ENCODE peak calls at places on chromosomes 2 and 18, in eight cellular contexts. K is astrocyte, Z is A549, U is Peyer's patch, G is IMR-90, V is adrenal gland, P is ovary, M is K562. Q is an unnamed sample.

GRCh38 chr2:201357216-201357615 is at the start of gene FLACC1:
- DNase-seq in P (no peak), U (no peak), G (peak; percentile 82), V (peak; percentile 78), M (peak; percentile 33), Z (peak; percentile 57), K (peak; percentile 59), Q (no peak)

GRCh38 chr2:227147023-227147422 is 17.0 kb downstream of the COL4A4 start:
- DNase-seq in U (no peak), M (no peak), V (no peak), K (peak; percentile 37), P (no peak), Z (no peak), G (no peak), Q (no peak)

GRCh38 chr2:73716518-73717250 is 20.5 kb downstream of the TPRKB start:
- DNase-seq in Z (peak; percentile 25), M (peak; percentile 71), K (peak; percentile 48), P (no peak), G (peak; percentile 57), V (peak; percentile 83), U (no peak), Q (no peak)

GRCh38 chr2:182951948-182952663 is 85.7 kb upstream of the FRZB start:
- DNase-seq in Z (no peak), G (no peak), K (peak; percentile 65), V (no peak), U (no peak), P (no peak), M (no peak), Q (no peak)

GRCh38 chr18:62069556-62069955 is 117.3 kb downstream of the PIGN start:
- DNase-seq in M (no peak), U (no peak), G (peak; percentile 35), P (no peak), V (no peak), Z (no peak), K (no peak), Q (no peak)

GRCh38 chr2:238376884-238377391 is 49.8 kb upstream of the ASB1 start:
- DNase-seq in M (no peak), K (peak; percentile 75), Z (no peak), V (no peak), G (peak; percentile 30), P (no peak), U (no peak), Q (no peak)

GRCh38 chr2:174334278-174334715 is 457 bp upstream of the SP9 start:
- DNase-seq in U (no peak), Z (peak; percentile 47), P (no peak), M (no peak), G (no peak), V (no peak), K (no peak), Q (no peak)

GRCh38 chr2:71846669-71847291 is 300.9 kb downstream of the CYP26B1 start:
- DNase-seq in V (no peak), K (peak; percentile 61), M (no peak), U (no peak), P (no peak), Z (no peak), G (peak; percentile 18), Q (no peak)

GRCh38 chr2:130824492-130825061 is 12.1 kb upstream of the ARHGEF4 start:
- DNase-seq in P (no peak), G (peak; percentile 99), M (no peak), K (peak; percentile 100), V (no peak), Z (peak; percentile 83), U (no peak), Q (no peak)

GRCh38 chr2:134866498-134867099 is 28.2 kb downstream of the ACMSD start:
- DNase-seq in Z (peak; percentile 16), G (peak; percentile 85), M (no peak), U (no peak), P (no peak), K (peak; percentile 46), V (no peak), Q (no peak)

GRCh38 chr2:241363316-241363879 is 7.3 kb downstream of the FARP2 start:
- DNase-seq in V (no peak), K (no peak), Z (no peak), M (no peak), U (peak; percentile 57), P (no peak), G (no peak), Q (no peak)

GRCh38 chr2:26606847-26607190 is 34.3 kb downstream of the CIB4 start:
- DNase-seq in M (no peak), V (peak; percentile 59), P (no peak), Z (no peak), U (peak; percentile 43), K (no peak), G (no peak), Q (no peak)

GRCh38 chr2:150916434-150916833 is 345.2 kb downstream of the RBM43 start:
- DNase-seq in U (no peak), G (no peak), M (no peak), Z (no peak), K (no peak), P (no peak), V (no peak), Q (no peak)

GRCh38 chr2:150909613-150910012 is 352.1 kb downstream of the RBM43 start:
- DNase-seq in G (no peak), V (no peak), M (no peak), U (no peak), K (no peak), Z (peak; percentile 6), P (no peak), Q (no peak)

GRCh38 chr2:150909090-150909489 is 352.6 kb downstream of the RBM43 start:
- DNase-seq in Z (no peak), M (no peak), V (no peak), G (no peak), U (no peak), P (no peak), K (no peak), Q (no peak)

GRCh38 chr2:150907466-150907865 is 354.2 kb downstream of the RBM43 start:
- DNase-seq in M (no peak), V (no peak), U (no peak), K (no peak), G (no peak), Z (no peak), P (no peak), Q (no peak)

DNA sequence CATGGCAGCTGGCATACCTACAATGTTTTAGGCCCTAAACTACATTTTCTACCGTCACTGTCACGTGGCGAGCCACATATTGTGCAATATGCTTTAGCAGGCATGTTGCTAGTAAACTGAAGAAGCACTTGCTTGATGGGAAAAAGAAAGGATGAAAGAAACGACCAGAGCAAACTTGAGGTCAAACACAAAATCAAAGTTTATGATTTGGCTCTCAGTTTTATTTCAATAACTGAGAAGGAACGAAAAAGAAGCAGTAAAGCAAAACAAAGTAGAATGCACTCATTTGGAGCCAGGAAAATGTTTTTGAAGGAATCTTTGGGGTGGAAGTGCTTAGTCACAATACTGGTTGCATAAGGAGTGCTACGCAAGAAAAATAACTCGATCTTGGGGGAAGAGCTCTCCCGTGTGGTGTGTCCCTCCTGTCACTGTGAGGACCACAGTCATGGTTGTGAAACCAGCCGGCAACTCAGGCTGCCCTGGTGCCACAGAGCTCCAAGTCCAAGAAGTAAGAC is 349.8 kb downstream of the RBM43 start:
- DNase-seq in V (peak; percentile 88), G (peak; percentile 95), Z (peak; percentile 70), U (peak; percentile 70), M (no peak), P (peak; percentile 50), K (peak; percentile 81), Q (no peak)
- TF ChIP-seq CTCF in V (peak; percentile 47), G (peak; percentile 54), Z (peak; percentile 30), U (no peak), M (no peak), P (no peak), K (no peak), Q (no peak)

GRCh38 chr2:42001696-42002331 is 46.0 kb upstream of the PKDCC start:
- DNase-seq in Z (no peak), P (no peak), U (no peak), K (no peak), M (no peak), V (no peak), G (no peak), Q (no peak)

GRCh38 chr2:41999882-42000281 is 47.9 kb upstream of the PKDCC start:
- DNase-seq in U (no peak), P (no peak), M (no peak), V (no peak), G (no peak), Z (no peak), K (no peak), Q (no peak)

GRCh38 chr2:41994661-41995060 is 53.2 kb upstream of the PKDCC start:
- DNase-seq in P (no peak), Z (no peak), M (no peak), G (no peak), V (no peak), K (no peak), U (no peak), Q (no peak)

GRCh38 chr2:41998201-41998781 is 49.5 kb upstream of the PKDCC start:
- DNase-seq in G (no peak), U (no peak), M (no peak), K (no peak), V (no peak), P (no peak), Z (no peak), Q (no peak)

DNA sequence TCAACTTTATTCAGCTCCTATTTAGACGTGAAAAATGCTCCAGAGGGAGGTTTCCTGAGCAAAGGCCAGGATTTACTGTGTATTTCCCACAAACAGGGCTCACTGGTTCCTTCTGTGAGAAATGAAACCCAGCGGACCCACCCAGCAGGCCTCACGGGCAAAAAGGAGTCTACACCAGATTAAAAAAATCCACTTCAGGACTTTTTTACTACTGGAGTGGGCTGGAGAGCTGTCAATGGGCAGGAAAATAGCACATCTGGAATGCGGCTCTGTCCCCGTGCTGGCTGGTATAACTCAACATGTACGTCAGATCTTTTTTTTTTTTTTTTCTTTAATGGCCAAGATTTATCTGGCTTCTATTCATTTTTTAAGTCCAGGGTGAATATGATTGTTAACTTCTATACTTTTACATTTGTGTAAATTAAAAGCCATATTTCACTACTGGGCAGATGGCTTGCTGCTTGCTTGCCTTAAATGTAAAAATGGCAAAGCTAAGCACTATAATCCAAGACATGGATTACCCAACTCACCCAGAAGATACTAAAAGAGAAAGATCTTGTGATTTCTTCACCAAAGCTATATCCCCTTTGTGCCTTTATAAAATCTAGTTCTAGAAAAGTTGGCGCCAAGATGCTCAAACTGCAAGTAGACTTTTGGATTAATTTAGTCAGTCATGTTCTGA is 48.9 kb upstream of the PKDCC start:
- DNase-seq in M (no peak), P (peak; percentile 59), K (no peak), G (no peak), V (no peak), U (no peak), Z (no peak), Q (no peak)
- H3K27ac ChIP-seq in M (no peak overlapping the region), P (peak overlapping the region; percentile 69), K (no peak overlapping the region), G (no peak overlapping the region), V (no peak overlapping the region), U (no peak overlapping the region), Z (no peak overlapping the region), Q (no peak overlapping the region)

GRCh38 chr2:31235504-31235902 is 1.6 kb downstream of the EHD3 start:
- DNase-seq in G (peak; percentile 92), K (peak; percentile 87), U (no peak), M (peak; percentile 42), P (no peak), V (no peak), Z (peak; percentile 29), Q (no peak)
- H3K4me1 ChIP-seq in G (peaks cover 8% of the 10 kb centered on the region), K (peaks cover 22% of the 10 kb centered on the region), U (peaks cover 7% of the 10 kb centered on the region), M (peaks cover 11% of the 10 kb centered on the region), P (peaks cover 2% of the 10 kb centered on the region), V (peaks cover 5% of the 10 kb centered on the region), Z (peaks cover 14% of the 10 kb centered on the region), Q (peaks cover 17% of the 10 kb centered on the region)

DNA sequence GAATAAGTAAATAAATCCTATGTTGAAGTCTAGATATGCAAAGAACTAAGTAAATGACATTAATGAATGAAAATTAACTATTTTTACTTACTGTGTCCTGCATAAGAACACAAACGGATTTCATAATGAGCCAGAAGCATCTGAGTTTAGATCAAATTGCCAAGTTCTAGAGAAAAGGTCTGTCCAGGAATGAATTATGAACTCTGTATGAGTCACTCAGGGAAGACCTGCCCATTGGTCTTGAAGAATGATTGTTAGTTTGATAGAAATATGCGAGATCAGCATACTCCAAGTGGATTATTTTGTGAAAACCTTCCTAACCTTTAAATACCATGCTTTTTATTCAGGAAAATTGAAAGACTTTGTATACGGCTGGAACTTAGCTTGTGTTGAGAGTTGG is 189.5 kb downstream of the DOK6 start:
- DNase-seq in P (no peak), Z (no peak), K (peak; percentile 45), U (no peak), V (no peak), M (no peak), G (peak; percentile 11), Q (no peak)
- TF ChIP-seq CTCF in P (no peak), Z (no peak), K (no peak), U (no peak), V (no peak), M (no peak), G (no peak), Q (no peak)